ENCODE peak calls at places on chromosomes 3 and 15, in five cellular contexts. One of them, this sample, is unnamed. For H3K4me1, the result is how much of the 10 kb centered on the place peaks cover.

GRCh38 chr15:63166219-63166618 is 8.9 kb upstream of the RPS27L start:
- DNase-seq in heart left ventricle: no peak
- DNase-seq in OCI-LY7: peak
- DNase-seq in cardiac muscle cell: peak
- DNase-seq in stomach: no peak
- DNase-seq in this sample: no peak

GRCh38 chr15:90799639-90800038 is 68.7 kb upstream of the FURIN start:
- DNase-seq in heart left ventricle: no peak
- DNase-seq in OCI-LY7: no peak
- DNase-seq in cardiac muscle cell: no peak
- DNase-seq in stomach: no peak
- DNase-seq in this sample: no peak

GRCh38 chr15:77985931-77986480 is 91.5 kb downstream of the TBC1D2B start:
- DNase-seq in heart left ventricle: no peak
- DNase-seq in OCI-LY7: no peak
- DNase-seq in cardiac muscle cell: no peak
- DNase-seq in stomach: no peak
- DNase-seq in this sample: no peak

GRCh38 chr3:111236833-111237713 is 165.5 kb downstream of the NECTIN3 start:
- DNase-seq in heart left ventricle: no peak
- DNase-seq in OCI-LY7: no peak
- DNase-seq in cardiac muscle cell: no peak
- DNase-seq in stomach: no peak
- DNase-seq in this sample: no peak

GRCh38 chr3:16307832-16308531 is 43.0 kb downstream of the OXNAD1 start:
- DNase-seq in heart left ventricle: no peak
- DNase-seq in OCI-LY7: no peak
- DNase-seq in cardiac muscle cell: peak
- DNase-seq in stomach: no peak
- DNase-seq in this sample: no peak

GRCh38 chr15:99472416-99473145 is 93.2 kb upstream of the MEF2A start:
- DNase-seq in heart left ventricle: no peak
- DNase-seq in OCI-LY7: no peak
- DNase-seq in cardiac muscle cell: no peak
- DNase-seq in stomach: no peak
- DNase-seq in this sample: peak

GRCh38 chr15:100738614-100739013 is 136.2 kb downstream of the ASB7 start:
- DNase-seq in heart left ventricle: no peak
- DNase-seq in OCI-LY7: no peak
- DNase-seq in cardiac muscle cell: no peak
- DNase-seq in stomach: no peak
- DNase-seq in this sample: no peak

GRCh38 chr15:60208708-60209107 is 189.1 kb downstream of the ANXA2 start:
- DNase-seq in heart left ventricle: no peak
- DNase-seq in OCI-LY7: no peak
- DNase-seq in cardiac muscle cell: peak
- DNase-seq in stomach: no peak
- DNase-seq in this sample: no peak

GRCh38 chr15:78146437-78147154 is 2.6 kb upstream of the IDH3A start:
- DNase-seq in heart left ventricle: no peak
- DNase-seq in OCI-LY7: no peak
- DNase-seq in cardiac muscle cell: no peak
- DNase-seq in stomach: peak
- DNase-seq in this sample: peak

GRCh38 chr3:183193762-183194701 is 31.5 kb upstream of the LAMP3 start:
- DNase-seq in heart left ventricle: no peak
- DNase-seq in OCI-LY7: no peak
- DNase-seq in cardiac muscle cell: no peak
- DNase-seq in stomach: no peak
- DNase-seq in this sample: no peak

GRCh38 chr3:99186016-99186415 is 284.5 kb upstream of the DCBLD2 start:
- DNase-seq in heart left ventricle: no peak
- DNase-seq in OCI-LY7: no peak
- DNase-seq in cardiac muscle cell: no peak
- DNase-seq in stomach: no peak
- DNase-seq in this sample: no peak

GRCh38 chr3:124263168-124263567 is 271.2 kb upstream of the ROPN1 start:
- DNase-seq in heart left ventricle: no peak
- DNase-seq in OCI-LY7: no peak
- DNase-seq in cardiac muscle cell: peak
- DNase-seq in stomach: no peak
- DNase-seq in this sample: no peak

GRCh38 chr15:73631915-73632669 is 1.1 kb downstream of the NPTN start:
- DNase-seq in heart left ventricle: no peak
- DNase-seq in OCI-LY7: peak
- DNase-seq in cardiac muscle cell: peak
- DNase-seq in stomach: no peak
- DNase-seq in this sample: peak

GRCh38 chr15:89430530-89431341 is 65.6 kb downstream of the RHCG start:
- DNase-seq in heart left ventricle: peak
- DNase-seq in OCI-LY7: peak
- DNase-seq in cardiac muscle cell: peak
- DNase-seq in stomach: peak
- DNase-seq in this sample: peak

GRCh38 chr15:29818141-29818540 is 4.1 kb downstream of the TJP1 start:
- DNase-seq in heart left ventricle: no peak
- DNase-seq in OCI-LY7: no peak
- DNase-seq in cardiac muscle cell: no peak
- DNase-seq in stomach: no peak
- DNase-seq in this sample: no peak

GRCh38 chr3:187746479-187747335 is 1.4 kb upstream of the BCL6 start:
- DNase-seq in heart left ventricle: no peak
- DNase-seq in OCI-LY7: peak
- DNase-seq in cardiac muscle cell: peak
- DNase-seq in stomach: no peak
- DNase-seq in this sample: no peak

GRCh38 chr3:25114532-25114931 is 313.5 kb upstream of the RARB start:
- DNase-seq in heart left ventricle: no peak
- DNase-seq in OCI-LY7: no peak
- DNase-seq in cardiac muscle cell: no peak
- DNase-seq in stomach: no peak
- DNase-seq in this sample: no peak

GRCh38 chr15:74545776-74546656 is 5.0 kb downstream of the ARID3B start:
- DNase-seq in heart left ventricle: peak
- DNase-seq in OCI-LY7: peak
- DNase-seq in cardiac muscle cell: peak
- DNase-seq in stomach: peak
- DNase-seq in this sample: peak

GRCh38 chr3:113261996-113262665 is 50.8 kb downstream of the BOC start:
- DNase-seq in heart left ventricle: no peak
- DNase-seq in OCI-LY7: no peak
- DNase-seq in cardiac muscle cell: peak
- DNase-seq in stomach: no peak
- DNase-seq in this sample: no peak

GRCh38 chr15:77482570-77482969 is 61.9 kb downstream of the HMG20A start:
- DNase-seq in heart left ventricle: no peak
- DNase-seq in OCI-LY7: no peak
- DNase-seq in cardiac muscle cell: peak
- DNase-seq in stomach: no peak
- DNase-seq in this sample: no peak

GRCh38 chr3:171462224-171462623 is 2.0 kb upstream of the TNIK start:
- DNase-seq in heart left ventricle: no peak
- DNase-seq in OCI-LY7: no peak
- DNase-seq in cardiac muscle cell: no peak
- DNase-seq in stomach: no peak
- DNase-seq in this sample: no peak

GRCh38 chr3:105823149-105823866 is 45.5 kb downstream of the CBLB start:
- DNase-seq in heart left ventricle: no peak
- DNase-seq in OCI-LY7: peak
- DNase-seq in cardiac muscle cell: peak
- DNase-seq in stomach: no peak
- DNase-seq in this sample: no peak

GRCh38 chr3:48847053-48847585 is 555 bp downstream of the PRKAR2A start:
- DNase-seq in heart left ventricle: peak
- DNase-seq in OCI-LY7: peak
- DNase-seq in cardiac muscle cell: peak
- DNase-seq in stomach: peak
- DNase-seq in this sample: peak

DNA sequence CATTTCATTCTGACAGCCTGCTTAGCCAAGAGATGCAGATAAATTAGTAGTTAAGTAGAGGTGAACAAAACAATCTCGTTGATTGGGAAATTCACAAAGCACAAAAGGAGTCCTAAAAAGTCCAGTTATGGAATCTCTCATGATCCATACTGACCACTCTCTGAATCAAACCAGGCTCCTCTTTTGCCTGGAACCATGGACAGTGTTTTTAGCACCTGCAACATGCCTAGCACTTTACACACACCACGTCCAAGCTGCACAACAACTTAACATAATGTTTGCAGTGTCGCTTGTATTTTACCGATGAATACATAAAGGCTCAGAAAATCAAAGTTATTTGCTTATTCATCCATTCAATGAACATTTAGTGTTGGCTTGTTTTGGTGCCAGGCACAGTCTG is 101.8 kb upstream of the ST8SIA2 start:
- DNase-seq in heart left ventricle: no peak
- DNase-seq in OCI-LY7: no peak
- DNase-seq in cardiac muscle cell: no peak
- DNase-seq in stomach: no peak
- DNase-seq in this sample: no peak
- H3K4me3 ChIP-seq in heart left ventricle: no peak
- H3K4me3 ChIP-seq in OCI-LY7: no peak
- H3K4me3 ChIP-seq in cardiac muscle cell: no peak
- H3K4me3 ChIP-seq in stomach: no peak
- H3K4me3 ChIP-seq in this sample: no peak

GRCh38 chr3:167837430-167837829 is 101.9 kb downstream of the SERPINI1 start:
- DNase-seq in heart left ventricle: no peak
- DNase-seq in OCI-LY7: peak
- DNase-seq in cardiac muscle cell: no peak
- DNase-seq in stomach: no peak
- DNase-seq in this sample: no peak

GRCh38 chr3:167840247-167840646 is 104.7 kb downstream of the SERPINI1 start:
- DNase-seq in heart left ventricle: no peak
- DNase-seq in OCI-LY7: no peak
- DNase-seq in cardiac muscle cell: no peak
- DNase-seq in stomach: no peak
- DNase-seq in this sample: no peak

GRCh38 chr3:167835953-167836352 is 100.4 kb downstream of the SERPINI1 start:
- DNase-seq in heart left ventricle: no peak
- DNase-seq in OCI-LY7: no peak
- DNase-seq in cardiac muscle cell: no peak
- DNase-seq in stomach: no peak
- DNase-seq in this sample: no peak

GRCh38 chr3:167839460-167839859 is 103.9 kb downstream of the SERPINI1 start:
- DNase-seq in heart left ventricle: no peak
- DNase-seq in OCI-LY7: no peak
- DNase-seq in cardiac muscle cell: no peak
- DNase-seq in stomach: no peak
- DNase-seq in this sample: no peak

DNA sequence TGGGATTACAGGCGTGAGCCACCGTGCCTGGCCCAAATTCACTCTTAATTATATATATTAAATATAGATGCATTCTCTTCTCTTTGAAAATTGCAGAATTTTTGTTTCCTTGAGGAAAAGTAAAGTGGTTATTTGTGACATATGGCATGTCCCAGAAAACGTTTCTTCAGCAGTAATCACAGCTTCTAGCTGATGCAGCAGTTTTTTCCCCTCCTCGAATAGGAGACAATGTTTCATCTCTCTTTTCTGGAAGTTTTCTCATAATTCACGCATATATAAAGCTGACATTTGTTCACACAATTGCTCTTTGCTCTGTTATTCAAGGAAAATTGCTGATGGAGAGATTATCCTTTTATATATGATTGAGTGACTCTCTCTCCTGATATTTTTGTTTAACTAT is 99.8 kb downstream of the SERPINI1 start:
- DNase-seq in heart left ventricle: no peak
- DNase-seq in OCI-LY7: no peak
- DNase-seq in cardiac muscle cell: no peak
- DNase-seq in stomach: no peak
- DNase-seq in this sample: no peak
- TF ChIP-seq CTCF in heart left ventricle: no peak
- TF ChIP-seq CTCF in OCI-LY7: no peak
- TF ChIP-seq CTCF in cardiac muscle cell: no peak
- TF ChIP-seq CTCF in stomach: no peak
- TF ChIP-seq CTCF in this sample: no peak

GRCh38 chr3:71502066-71502465 is 81.5 kb downstream of the FOXP1 start:
- DNase-seq in heart left ventricle: no peak
- DNase-seq in OCI-LY7: no peak
- DNase-seq in cardiac muscle cell: no peak
- DNase-seq in stomach: no peak
- DNase-seq in this sample: no peak

GRCh38 chr3:71499477-71499876 is 84.1 kb downstream of the FOXP1 start:
- DNase-seq in heart left ventricle: no peak
- DNase-seq in OCI-LY7: no peak
- DNase-seq in cardiac muscle cell: no peak
- DNase-seq in stomach: no peak
- DNase-seq in this sample: no peak

GRCh38 chr3:71498053-71498452 is 85.5 kb downstream of the FOXP1 start:
- DNase-seq in heart left ventricle: no peak
- DNase-seq in OCI-LY7: no peak
- DNase-seq in cardiac muscle cell: no peak
- DNase-seq in stomach: no peak
- DNase-seq in this sample: no peak

GRCh38 chr3:71498543-71498942 is 85.0 kb downstream of the FOXP1 start:
- DNase-seq in heart left ventricle: no peak
- DNase-seq in OCI-LY7: no peak
- DNase-seq in cardiac muscle cell: no peak
- DNase-seq in stomach: no peak
- DNase-seq in this sample: no peak

DNA sequence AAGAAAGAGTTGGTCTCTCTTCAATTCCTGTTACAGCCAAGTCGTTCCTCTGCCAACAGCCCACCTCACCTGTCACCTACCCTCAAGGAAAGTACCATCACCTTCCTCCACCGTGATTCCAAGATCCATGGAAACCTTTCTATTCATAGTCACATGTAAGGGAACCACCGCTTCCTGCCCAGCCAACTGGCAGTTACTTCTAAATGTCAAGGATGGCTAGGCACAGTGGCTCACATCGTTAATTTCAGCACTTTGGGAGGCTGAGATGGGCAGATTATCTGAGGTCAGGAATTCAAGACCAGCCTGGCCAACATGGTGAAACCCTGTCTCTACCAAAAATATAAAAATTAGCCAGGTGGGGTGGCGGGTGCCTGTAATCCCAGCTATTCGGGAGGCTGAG is 82.8 kb downstream of the FOXP1 start:
- DNase-seq in heart left ventricle: no peak
- DNase-seq in OCI-LY7: no peak
- DNase-seq in cardiac muscle cell: no peak
- DNase-seq in stomach: no peak
- DNase-seq in this sample: no peak
- H3K4me1 ChIP-seq in heart left ventricle: under half
- H3K4me1 ChIP-seq in OCI-LY7: under half
- H3K4me1 ChIP-seq in cardiac muscle cell: under half
- H3K4me1 ChIP-seq in stomach: under half
- H3K4me1 ChIP-seq in this sample: under half

GRCh38 chr3:13104511-13104910 is 31.3 kb upstream of the IQSEC1 start:
- DNase-seq in heart left ventricle: peak
- DNase-seq in OCI-LY7: no peak
- DNase-seq in cardiac muscle cell: no peak
- DNase-seq in stomach: no peak
- DNase-seq in this sample: peak
- H3K4me3 ChIP-seq in heart left ventricle: no peak
- H3K4me3 ChIP-seq in OCI-LY7: no peak
- H3K4me3 ChIP-seq in cardiac muscle cell: no peak
- H3K4me3 ChIP-seq in stomach: no peak
- H3K4me3 ChIP-seq in this sample: no peak

GRCh38 chr15:32918481-32919026 is 200.8 kb downstream of the GREM1 start:
- DNase-seq in heart left ventricle: no peak
- DNase-seq in OCI-LY7: no peak
- DNase-seq in cardiac muscle cell: no peak
- DNase-seq in stomach: no peak
- DNase-seq in this sample: no peak
- TF ChIP-seq CTCF in heart left ventricle: no peak
- TF ChIP-seq CTCF in OCI-LY7: no peak
- TF ChIP-seq CTCF in cardiac muscle cell: no peak
- TF ChIP-seq CTCF in stomach: no peak
- TF ChIP-seq CTCF in this sample: no peak

This sample was measured in body of pancreas.